ENCODE peak calls at places on chromosomes 6 and 20, in seven cellular contexts. W is colonic mucosa, Y is lower lobe of right lung, R is GM20000, T is sigmoid colon, J is OCI-LY7, F is AG09309. E is an unnamed sample.

GRCh38 chr6:151240036-151240685 is 394 bp downstream of the AKAP12 start:
- DNase-seq in W (peak; percentile 61), Y (peak; percentile 66), R (peak; percentile 51), T (peak; percentile 97), J (no peak), F (no peak), E (peak; percentile 72)

GRCh38 chr6:90294989-90295853 is 1.4 kb downstream of the BACH2 start:
- DNase-seq in W (peak; percentile 28), Y (peak; percentile 60), R (peak; percentile 61), T (peak; percentile 72), J (peak; percentile 70), F (no peak), E (peak; percentile 53)

GRCh38 chr20:17835240-17835940 is 133.2 kb downstream of the SNX5 start:
- DNase-seq in W (no peak), Y (no peak), R (no peak), T (peak; percentile 88), J (no peak), F (peak; percentile 63), E (no peak)

GRCh38 chr6:154852700-154853099 is 119.5 kb downstream of the SCAF8 start:
- DNase-seq in W (no peak), Y (no peak), R (no peak), T (no peak), J (no peak), F (no peak), E (no peak)

GRCh38 chr20:39451386-39451785 is 489.2 kb downstream of the DHX35 start:
- DNase-seq in W (no peak), Y (no peak), R (no peak), T (no peak), J (no peak), F (no peak), E (no peak)

GRCh38 chr6:84191802-84192201 is 35.6 kb downstream of the CEP162 start:
- DNase-seq in W (no peak), Y (no peak), R (no peak), T (no peak), J (no peak), F (no peak), E (no peak)

GRCh38 chr6:110537208-110538123 is 61.1 kb upstream of the SLC22A16 start:
- DNase-seq in W (no peak), Y (no peak), R (no peak), T (no peak), J (no peak), F (peak; percentile 94), E (no peak)

GRCh38 chr6:167345960-167346359 is 21.1 kb downstream of the TTLL2 start:
- DNase-seq in W (no peak), Y (no peak), R (no peak), T (no peak), J (no peak), F (no peak), E (no peak)

GRCh38 chr6:5398530-5398929 is 137.2 kb downstream of the FARS2 start:
- DNase-seq in W (no peak), Y (no peak), R (peak; percentile 25), T (no peak), J (peak; percentile 63), F (peak; percentile 27), E (peak; percentile 29)

GRCh38 chr6:15303162-15303919 is 57.5 kb downstream of the JARID2 start:
- DNase-seq in W (no peak), Y (no peak), R (no peak), T (no peak), J (no peak), F (no peak), E (no peak)

GRCh38 chr6:82906951-82907350 is 158.7 kb downstream of the UBE3D start:
- DNase-seq in W (no peak), Y (no peak), R (no peak), T (no peak), J (no peak), F (peak; percentile 18), E (no peak)

GRCh38 chr20:63032026-63032800 is 25.4 kb upstream of the BHLHE23 start:
- DNase-seq in W (no peak), Y (peak; percentile 28), R (peak; percentile 24), T (peak; percentile 35), J (no peak), F (no peak), E (no peak)

GRCh38 chr6:33143113-33143760 is 49.0 kb downstream of the COL11A2 start:
- DNase-seq in W (no peak), Y (no peak), R (no peak), T (no peak), J (no peak), F (no peak), E (no peak)

GRCh38 chr6:35675871-35676459 is 12.8 kb downstream of the FKBP5 start:
- DNase-seq in W (no peak), Y (no peak), R (no peak), T (no peak), J (no peak), F (no peak), E (no peak)

GRCh38 chr6:22886881-22887581 is 317.7 kb downstream of the HDGFL1 start:
- DNase-seq in W (no peak), Y (no peak), R (no peak), T (no peak), J (no peak), F (no peak), E (no peak)

GRCh38 chr6:134176283-134176975 is 124.0 kb upstream of the SLC2A12 start:
- DNase-seq in W (peak; percentile 35), Y (peak; percentile 75), R (no peak), T (peak; percentile 73), J (no peak), F (no peak), E (no peak)

GRCh38 chr6:56947931-56948330 is 7.0 kb upstream of the BEND6 start:
- DNase-seq in W (no peak), Y (no peak), R (no peak), T (no peak), J (no peak), F (no peak), E (no peak)

GRCh38 chr20:56181593-56181992 is 66.9 kb upstream of the MC3R start:
- DNase-seq in W (no peak), Y (no peak), R (no peak), T (no peak), J (no peak), F (no peak), E (no peak)

GRCh38 chr6:41713161-41713649 is 22.2 kb downstream of the TFEB start:
- DNase-seq in W (no peak), Y (peak; percentile 76), R (no peak), T (peak; percentile 90), J (no peak), F (no peak), E (no peak)

GRCh38 chr6:37538107-37538506 is 38.4 kb upstream of the CCDC167 start:
- DNase-seq in W (no peak), Y (no peak), R (peak; percentile 67), T (no peak), J (no peak), F (no peak), E (peak; percentile 79)
- TF ChIP-seq CTCF in W (no peak), Y (no peak), R (peak; percentile 38), T (no peak), J (peak; percentile 68), F (peak; percentile 51), E (peak; percentile 44)

GRCh38 chr20:44642203-44643153 is 9.0 kb downstream of the ADA start:
- DNase-seq in W (peak; percentile 73), Y (peak; percentile 70), R (peak; percentile 73), T (peak; percentile 90), J (peak; percentile 65), F (peak; percentile 42), E (peak; percentile 77)
- TF ChIP-seq CTCF in W (no peak), Y (no peak), R (peak; percentile 7), T (no peak), J (peak; percentile 68), F (no peak), E (no peak)

DNA sequence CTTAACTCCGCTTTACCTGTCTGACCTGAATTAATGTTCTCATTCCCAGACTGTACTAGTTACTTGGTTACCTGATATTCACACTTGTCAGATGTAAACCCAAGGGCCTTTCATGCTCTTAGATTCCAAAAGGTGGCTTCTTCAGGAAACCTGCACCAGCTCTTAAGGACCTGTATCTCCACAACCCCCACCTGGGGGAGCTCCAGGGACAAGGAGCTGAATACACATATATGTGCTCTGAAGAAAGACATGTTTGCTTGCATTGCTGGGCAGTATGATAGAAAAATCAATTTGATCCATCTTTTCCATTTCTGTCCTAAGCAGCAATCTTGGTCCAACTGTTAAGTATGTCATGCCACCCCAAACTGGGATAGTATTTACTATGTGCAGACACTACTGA is 64.8 kb upstream of the POU3F2 start:
- DNase-seq in W (peak; percentile 19), Y (no peak), R (no peak), T (no peak), J (peak; percentile 27), F (no peak), E (no peak)
- TF ChIP-seq CTCF in W (no peak), Y (no peak), R (no peak), T (no peak), J (peak; percentile 59), F (no peak), E (no peak)

GRCh38 chr20:5807431-5807830 is 57.2 kb downstream of the SHLD1 start:
- DNase-seq in W (no peak), Y (no peak), R (no peak), T (no peak), J (peak; percentile 41), F (no peak), E (no peak)

GRCh38 chr20:5806457-5807263 is 56.5 kb downstream of the SHLD1 start:
- DNase-seq in W (no peak), Y (no peak), R (no peak), T (no peak), J (no peak), F (no peak), E (no peak)

GRCh38 chr20:5811746-5812145 is 61.5 kb downstream of the SHLD1 start:
- DNase-seq in W (no peak), Y (no peak), R (no peak), T (no peak), J (peak; percentile 44), F (no peak), E (no peak)

GRCh38 chr20:5808901-5809300 is 58.7 kb downstream of the SHLD1 start:
- DNase-seq in W (no peak), Y (no peak), R (no peak), T (no peak), J (no peak), F (no peak), E (no peak)

DNA sequence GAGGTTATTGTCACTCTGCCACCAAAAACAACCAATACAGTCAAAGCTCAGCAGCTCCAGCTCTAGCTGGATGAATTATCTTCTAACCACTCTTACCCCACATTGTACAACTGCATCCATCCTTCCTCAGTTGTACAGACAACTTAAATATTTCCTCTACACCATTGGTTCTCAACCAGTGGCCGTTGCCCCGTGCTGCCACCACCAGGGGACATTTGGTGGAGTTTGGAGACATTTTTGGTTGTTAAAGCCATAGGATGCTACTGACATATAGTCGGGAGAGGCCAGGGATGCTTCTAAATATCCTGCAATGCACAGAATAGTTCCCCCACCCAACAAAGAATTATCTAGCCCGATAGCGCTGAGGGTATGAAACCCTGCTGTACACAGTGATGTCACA is 59.3 kb downstream of the SHLD1 start:
- DNase-seq in W (no peak), Y (no peak), R (no peak), T (no peak), J (no peak), F (no peak), E (no peak)
- TF ChIP-seq CTCF in W (no peak), Y (no peak), R (no peak), T (no peak), J (peak; percentile 58), F (no peak), E (no peak)